ENCODE peak calls at places on chromosomes 16 and 17, in six cellular contexts. B is A549, O is lower leg skin, M is right lobe of liver, S is stomach, D is IMR-90. X is an unnamed sample.

GRCh38 chr17:47789611-47790520 is 31.7 kb downstream of the OSBPL7 start:
- DNase-seq in O (peak), B (peak), S (peak), M (no peak), D (peak), X (no peak)

GRCh38 chr17:50153650-50154575 is 3.4 kb upstream of the PPP1R9B start:
- DNase-seq in D (no peak), B (no peak), M (no peak), S (peak), O (no peak), X (no peak)

GRCh38 chr17:81543756-81544155 is 8.4 kb downstream of the FAAP100 start:
- DNase-seq in M (no peak), D (no peak), O (no peak), S (no peak), B (no peak), X (no peak)

GRCh38 chr16:64615647-64616280 is 506.1 kb downstream of the CDH11 start:
- DNase-seq in M (no peak), D (peak), B (no peak), O (no peak), S (no peak), X (no peak)

GRCh38 chr17:42518046-42518754 is 17.8 kb upstream of the NAGLU start:
- DNase-seq in S (peak), O (peak), M (no peak), D (peak), B (peak), X (peak)

GRCh38 chr17:45263477-45263860 is 1.6 kb upstream of the SPATA32 start:
- DNase-seq in S (no peak), D (no peak), B (no peak), O (no peak), M (peak), X (no peak)

GRCh38 chr17:76935331-76935730 is 67.1 kb downstream of the MGAT5B start:
- DNase-seq in B (no peak), D (peak), S (no peak), M (no peak), O (no peak), X (no peak)

GRCh38 chr17:28711723-28712036 is at the start of gene PROCA1:
- DNase-seq in B (no peak), S (no peak), M (no peak), O (no peak), D (no peak), X (no peak)

GRCh38 chr17:11899494-11899893 is 97.8 kb downstream of the ZNF18 start:
- DNase-seq in D (no peak), B (no peak), S (no peak), M (no peak), O (no peak), X (no peak)

GRCh38 chr16:8674413-8675022 is at the start of gene ABAT:
- DNase-seq in M (peak), B (peak), O (peak), D (peak), S (peak), X (peak)
- TF ChIP-seq POLR2A in M (peak), B (no peak), O (no peak), D (no peak), S (no peak), X (peak)

DNA sequence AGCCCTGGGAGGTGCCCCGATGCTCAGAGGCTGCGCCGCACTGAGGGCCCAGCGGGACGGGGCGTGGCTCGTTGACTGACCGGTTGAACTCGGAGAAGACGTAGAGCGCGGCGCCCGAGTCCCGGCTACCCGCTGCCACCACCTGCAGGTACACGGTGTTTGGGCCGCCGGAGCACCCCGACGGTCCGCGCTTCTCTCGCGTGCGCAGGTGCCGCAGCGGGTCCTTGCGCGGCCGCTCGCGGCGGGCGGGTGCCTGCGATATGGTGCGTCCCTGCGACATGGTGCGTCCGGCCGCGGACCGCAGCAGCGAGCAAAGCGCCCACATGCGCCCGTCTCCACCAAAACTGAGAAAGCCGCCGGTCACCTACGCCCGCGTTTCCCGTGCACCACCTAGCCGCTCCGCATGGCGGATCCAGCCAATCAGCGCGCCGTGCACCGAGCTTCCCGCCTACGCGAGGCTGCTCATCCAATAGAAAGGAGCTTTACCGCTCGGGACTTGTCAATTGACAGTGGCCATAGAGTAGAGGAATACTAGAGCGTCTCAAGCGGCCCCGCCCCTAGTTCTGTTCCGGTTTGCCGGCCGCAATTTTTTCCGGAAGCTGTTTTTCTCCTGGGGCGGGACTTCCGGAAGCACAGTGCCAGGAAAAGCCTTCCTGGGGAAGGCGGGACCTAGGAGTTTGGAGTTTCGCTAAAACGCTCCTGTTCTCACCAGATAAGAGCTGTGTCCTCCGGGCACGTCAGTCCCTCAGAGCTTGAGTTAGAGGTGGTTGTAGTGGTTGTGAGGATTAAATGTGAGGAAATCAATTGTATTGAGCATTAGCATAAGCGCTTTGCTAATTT is at the start of gene ELAC2:
- DNase-seq in M (peak), O (peak), D (peak), B (peak), S (peak), X (peak)
- TF ChIP-seq CTCF in M (no peak), O (no peak), D (no peak), B (no peak), S (no peak), X (no peak)

GRCh38 chr16:28208824-28209223 is 2.9 kb downstream of the XPO6 start:
- DNase-seq in B (no peak), S (no peak), M (no peak), O (no peak), D (no peak), X (no peak)

GRCh38 chr16:28210264-28210663 is 1.5 kb downstream of the XPO6 start:
- DNase-seq in B (no peak), D (no peak), M (no peak), O (no peak), S (no peak), X (no peak)

GRCh38 chr16:28212532-28212873 is 738 bp upstream of the XPO6 start:
- DNase-seq in M (no peak), S (no peak), O (no peak), D (peak), B (no peak), X (no peak)

GRCh38 chr16:28211758-28212531 is at the start of gene XPO6:
- DNase-seq in S (peak), D (peak), M (peak), B (peak), O (peak), X (peak)

GRCh38 chr16:28210979-28211505 is 723 bp downstream of the XPO6 start:
- DNase-seq in S (peak), D (peak), O (peak), M (peak), B (peak), X (peak)
- TF ChIP-seq POLR2A in S (no peak), D (no peak), O (no peak), M (no peak), B (no peak), X (peak)

GRCh38 chr16:73031155-73031866 is 16.6 kb downstream of the ZFHX3 start:
- DNase-seq in D (no peak), B (no peak), O (no peak), S (no peak), M (no peak), X (no peak)
- TF ChIP-seq CTCF in D (peak), B (no peak), O (no peak), S (no peak), M (no peak), X (no peak)

DNA sequence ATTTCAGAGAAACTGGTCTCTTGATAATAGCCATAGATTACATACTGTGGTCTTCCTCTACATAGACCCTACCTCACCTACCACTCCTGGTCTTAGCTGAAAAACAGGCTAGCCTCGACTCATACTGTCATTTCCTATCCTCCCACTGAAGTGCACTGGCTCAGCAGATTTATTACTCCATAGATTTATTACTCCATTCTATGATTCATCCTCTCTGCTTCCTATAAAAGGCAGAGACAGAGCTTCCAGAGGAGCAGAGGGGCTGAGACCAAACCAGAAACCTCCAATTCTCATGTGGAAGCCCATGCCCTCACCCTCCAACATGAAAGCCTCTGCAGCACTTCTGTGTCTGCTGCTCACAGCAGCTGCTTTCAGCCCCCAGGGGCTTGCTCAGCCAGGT is at the start of gene CCL7:
- DNase-seq in M (no peak), D (peak), O (no peak), S (no peak), B (no peak), X (no peak)
- TF ChIP-seq POLR2A in M (no peak), D (no peak), O (no peak), S (no peak), B (no peak), X (no peak)

GRCh38 chr16:3690991-3691720 is 26.2 kb downstream of the TRAP1 start:
- DNase-seq in D (no peak), S (no peak), M (no peak), B (no peak), O (peak), X (peak)
- TF ChIP-seq CTCF in D (no peak), S (no peak), M (peak), B (no peak), O (no peak), X (no peak)